ENCODE peak calls at places on chromosomes 6 and 20, in four cellular contexts. One of them, this sample, is unnamed.

GRCh38 chr20:53660078-53660909 is 66.7 kb upstream of the ZNF217 start:
- DNase-seq in H1: peak; percentile 53
- DNase-seq in esophagus muscularis mucosa: no peak
- DNase-seq in sigmoid colon: peak; percentile 71
- DNase-seq in this sample: no peak

GRCh38 chr6:3457710-3458605 is 1.1 kb upstream of the SLC22A23 start:
- DNase-seq in H1: no peak
- DNase-seq in sigmoid colon: peak; percentile 76
- DNase-seq in esophagus muscularis mucosa: no peak
- DNase-seq in this sample: no peak

GRCh38 chr6:37850728-37851285 is 31.3 kb downstream of the ZFAND3 start:
- DNase-seq in H1: no peak
- DNase-seq in esophagus muscularis mucosa: no peak
- DNase-seq in sigmoid colon: no peak
- DNase-seq in this sample: no peak

GRCh38 chr20:3616250-3616649 is 46.9 kb downstream of the GFRA4 start:
- DNase-seq in sigmoid colon: no peak
- DNase-seq in esophagus muscularis mucosa: peak; percentile 74
- DNase-seq in H1: no peak
- DNase-seq in this sample: no peak

GRCh38 chr20:8330316-8330784 is 198.3 kb downstream of the PLCB1 start:
- DNase-seq in H1: no peak
- DNase-seq in sigmoid colon: no peak
- DNase-seq in esophagus muscularis mucosa: no peak
- DNase-seq in this sample: peak; percentile 41

GRCh38 chr6:73180718-73181619 is 44.3 kb downstream of the KHDC1L start:
- DNase-seq in sigmoid colon: no peak
- DNase-seq in H1: no peak
- DNase-seq in esophagus muscularis mucosa: no peak
- DNase-seq in this sample: peak; percentile 13

GRCh38 chr20:44023515-44024371 is 109.1 kb downstream of the TOX2 start:
- DNase-seq in esophagus muscularis mucosa: no peak
- DNase-seq in sigmoid colon: no peak
- DNase-seq in H1: no peak
- DNase-seq in this sample: no peak

GRCh38 chr6:4250645-4251044 is 115.3 kb upstream of the ECI2 start:
- DNase-seq in esophagus muscularis mucosa: no peak
- DNase-seq in sigmoid colon: no peak
- DNase-seq in H1: no peak
- DNase-seq in this sample: no peak

GRCh38 chr6:129730477-129731165 is 20.6 kb upstream of the ARHGAP18 start:
- DNase-seq in H1: no peak
- DNase-seq in esophagus muscularis mucosa: no peak
- DNase-seq in sigmoid colon: no peak
- DNase-seq in this sample: peak; percentile 20

GRCh38 chr20:40882173-40882572 is 146.4 kb upstream of the TOP1 start:
- DNase-seq in esophagus muscularis mucosa: no peak
- DNase-seq in H1: no peak
- DNase-seq in sigmoid colon: no peak
- DNase-seq in this sample: peak; percentile 19
- H3K4me3 ChIP-seq in esophagus muscularis mucosa: no peak overlapping the region
- H3K4me3 ChIP-seq in H1: no peak overlapping the region
- H3K4me3 ChIP-seq in sigmoid colon: no peak overlapping the region
- H3K4me3 ChIP-seq in this sample: no peak overlapping the region

DNA sequence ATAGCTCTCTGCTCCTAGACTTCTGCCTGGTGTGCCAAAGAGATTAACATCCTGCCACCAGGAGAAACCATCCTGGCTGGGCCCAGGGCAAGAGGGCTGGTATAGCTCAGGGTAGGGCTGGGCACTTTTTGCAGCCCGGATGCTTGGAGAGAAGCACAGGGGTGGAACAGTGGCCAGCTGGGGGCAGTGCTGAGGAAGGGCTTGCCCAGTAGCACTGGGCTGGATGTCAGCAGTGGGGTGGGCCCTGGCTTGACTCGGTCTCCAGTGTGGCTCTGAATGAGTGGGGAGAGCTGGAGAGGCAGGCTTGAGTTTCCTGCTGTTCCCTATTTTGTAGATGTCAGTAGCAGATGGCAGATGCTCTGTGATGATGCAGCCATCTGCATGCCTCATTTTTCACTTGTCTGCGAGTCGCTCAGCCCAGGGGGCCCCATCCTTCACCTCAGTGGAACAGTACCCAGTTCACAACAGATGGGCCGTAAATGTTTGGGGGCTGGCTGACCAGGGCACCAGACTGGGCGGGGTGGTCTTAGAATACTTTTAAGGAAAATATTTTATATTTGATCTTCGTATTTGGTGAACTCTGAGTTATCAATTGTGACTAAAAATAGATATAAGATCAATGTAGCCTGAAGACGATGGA is 56.4 kb upstream of the TULP1 start:
- DNase-seq in esophagus muscularis mucosa: peak; percentile 93
- DNase-seq in sigmoid colon: peak; percentile 80
- DNase-seq in H1: peak; percentile 83
- DNase-seq in this sample: peak; percentile 37
- TF ChIP-seq POLR2AphosphoS5 in esophagus muscularis mucosa: peak; percentile 32
- TF ChIP-seq POLR2AphosphoS5 in sigmoid colon: peak; percentile 78
- TF ChIP-seq POLR2AphosphoS5 in H1: no peak
- TF ChIP-seq POLR2AphosphoS5 in this sample: no peak

GRCh38 chr6:82015043-82015442 is 232.5 kb downstream of the IBTK start:
- DNase-seq in sigmoid colon: no peak
- DNase-seq in H1: no peak
- DNase-seq in esophagus muscularis mucosa: no peak
- DNase-seq in this sample: no peak
- H3K27ac ChIP-seq in sigmoid colon: peak overlapping the region; percentile 42
- H3K27ac ChIP-seq in H1: no peak overlapping the region
- H3K27ac ChIP-seq in esophagus muscularis mucosa: peak overlapping the region; percentile 55
- H3K27ac ChIP-seq in this sample: no peak overlapping the region

GRCh38 chr6:14999106-14999505 is 246.8 kb upstream of the JARID2 start:
- DNase-seq in esophagus muscularis mucosa: no peak
- DNase-seq in H1: no peak
- DNase-seq in sigmoid colon: no peak
- DNase-seq in this sample: no peak
- H3K4me3 ChIP-seq in esophagus muscularis mucosa: no peak overlapping the region
- H3K4me3 ChIP-seq in H1: no peak overlapping the region
- H3K4me3 ChIP-seq in sigmoid colon: no peak overlapping the region
- H3K4me3 ChIP-seq in this sample: no peak overlapping the region

GRCh38 chr6:84848960-84849359 is 84.6 kb upstream of the TBX18 start:
- DNase-seq in H1: no peak
- DNase-seq in sigmoid colon: no peak
- DNase-seq in esophagus muscularis mucosa: no peak
- DNase-seq in this sample: no peak

GRCh38 chr6:84854801-84855400 is 90.5 kb upstream of the TBX18 start:
- DNase-seq in H1: no peak
- DNase-seq in sigmoid colon: no peak
- DNase-seq in esophagus muscularis mucosa: no peak
- DNase-seq in this sample: no peak

DNA sequence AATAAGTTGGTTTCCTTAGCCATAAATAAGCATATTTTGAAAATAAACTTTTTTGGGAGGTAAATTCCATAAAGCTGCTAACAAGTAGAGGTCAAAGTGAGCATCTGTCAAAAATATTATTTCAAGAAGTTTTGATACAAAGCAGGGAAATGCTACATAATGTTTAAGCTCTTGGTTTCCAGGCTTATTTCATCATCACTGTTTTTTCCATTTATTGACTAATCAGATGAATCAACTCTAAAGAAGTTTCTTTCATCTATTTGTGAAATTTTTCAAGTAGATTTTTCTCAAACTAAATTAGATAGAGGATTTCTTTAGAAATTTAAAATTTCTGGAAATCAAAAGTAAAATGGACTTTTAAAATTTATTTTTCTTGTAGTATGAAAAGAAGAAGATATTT is 89.5 kb upstream of the TBX18 start:
- DNase-seq in sigmoid colon: no peak
- DNase-seq in H1: no peak
- DNase-seq in esophagus muscularis mucosa: no peak
- DNase-seq in this sample: no peak
- TF ChIP-seq POLR2AphosphoS5 in sigmoid colon: no peak
- TF ChIP-seq POLR2AphosphoS5 in H1: no peak
- TF ChIP-seq POLR2AphosphoS5 in esophagus muscularis mucosa: no peak
- TF ChIP-seq POLR2AphosphoS5 in this sample: no peak

DNA sequence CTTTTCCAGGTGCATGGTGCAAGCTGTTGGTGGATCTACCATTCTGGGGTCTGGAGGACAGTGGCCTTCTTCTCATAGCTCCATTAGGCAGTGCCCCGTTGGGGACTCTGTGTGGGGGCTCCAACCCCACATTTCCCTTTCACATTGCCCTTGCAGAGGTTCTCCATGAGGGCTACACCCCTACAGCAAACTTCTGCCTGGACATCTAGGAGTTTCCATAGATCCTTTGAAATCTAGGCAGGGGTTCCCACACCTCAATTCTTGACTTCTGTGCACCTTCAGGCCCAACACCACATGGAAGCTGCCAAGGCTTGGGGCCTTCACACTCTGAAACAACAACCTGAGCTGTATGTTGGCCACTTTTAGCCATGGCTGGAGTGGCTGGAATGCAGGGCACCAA is 282.8 kb upstream of the SASH1 start:
- DNase-seq in H1: no peak
- DNase-seq in sigmoid colon: no peak
- DNase-seq in esophagus muscularis mucosa: peak; percentile 83
- DNase-seq in this sample: no peak
- H3K27ac ChIP-seq in H1: no peak overlapping the region
- H3K27ac ChIP-seq in sigmoid colon: no peak overlapping the region
- H3K27ac ChIP-seq in esophagus muscularis mucosa: no peak overlapping the region
- H3K27ac ChIP-seq in this sample: no peak overlapping the region